ENCODE peak calls at places on chromosomes 5 and 9, in four cellular contexts. W, G, D and N are unnamed samples.

GRCh38 chr5:148003226-148003625 is 60.6 kb upstream of the SPINK5 start:
- DNase-seq in W (no peak), G (no peak), D (no peak), N (no peak)

GRCh38 chr5:72283358-72283757 is 36.7 kb downstream of the MRPS27 start:
- DNase-seq in W (no peak), G (no peak), D (no peak), N (no peak)

GRCh38 chr9:134483361-134484184 is 157.3 kb downstream of the RXRA start:
- DNase-seq in W (no peak), G (no peak), D (no peak), N (no peak)

GRCh38 chr5:150329038-150329437 is 26.3 kb upstream of the ARSI start:
- DNase-seq in W (no peak), G (no peak), D (no peak), N (no peak)

GRCh38 chr5:137752873-137753226 is 1.3 kb downstream of the HNRNPA0 start:
- DNase-seq in W (peak), G (peak), D (no peak), N (no peak)

GRCh38 chr5:14400085-14400484 is 181.5 kb upstream of the OTULINL start:
- DNase-seq in W (no peak), G (no peak), D (no peak), N (no peak)

GRCh38 chr5:106691701-106692100 is 979.0 kb downstream of the EFNA5 start:
- DNase-seq in W (no peak), G (no peak), D (no peak), N (no peak)

GRCh38 chr5:15290953-15291352 is 209.0 kb upstream of the FBXL7 start:
- DNase-seq in W (no peak), G (no peak), D (no peak), N (no peak)

GRCh38 chr9:111481885-111482636 is 2.1 kb downstream of the ECPAS start:
- DNase-seq in W (no peak), G (no peak), D (no peak), N (no peak)

GRCh38 chr9:86766912-86767311 is 180.4 kb downstream of the GAS1 start:
- DNase-seq in W (no peak), G (no peak), D (peak), N (peak)

GRCh38 chr5:57171818-57172465 is 1.9 kb upstream of the GPBP1 start:
- DNase-seq in W (no peak), G (no peak), D (no peak), N (no peak)

GRCh38 chr9:122695696-122696095 is 20.8 kb downstream of the OR1L3 start:
- DNase-seq in W (no peak), G (no peak), D (peak), N (no peak)

GRCh38 chr5:168471785-168472184 is 14.5 kb upstream of the RARS1 start:
- DNase-seq in W (no peak), G (no peak), D (no peak), N (no peak)

GRCh38 chr5:57499262-57500050 is 16.8 kb upstream of the ACTBL2 start:
- DNase-seq in W (no peak), G (no peak), D (peak), N (no peak)

GRCh38 chr5:105619725-105620124 is 2051.0 kb downstream of the EFNA5 start:
- DNase-seq in W (no peak), G (no peak), D (no peak), N (no peak)

GRCh38 chr9:130160862-130161470 is 11.2 kb upstream of the NCS1 start:
- DNase-seq in W (no peak), G (no peak), D (no peak), N (no peak)

GRCh38 chr9:123820139-123820538 is 109.8 kb downstream of the DENND1A start:
- DNase-seq in W (no peak), G (no peak), D (no peak), N (no peak)

GRCh38 chr9:112034216-112034611 is 137.6 kb downstream of the UGCG start:
- DNase-seq in W (no peak), G (no peak), D (no peak), N (no peak)

GRCh38 chr5:36667826-36668225 is 61.4 kb downstream of the SLC1A3 start:
- DNase-seq in W (no peak), G (no peak), D (no peak), N (no peak)

GRCh38 chr5:58016329-58016728 is 443.6 kb downstream of the PLK2 start:
- DNase-seq in W (no peak), G (no peak), D (no peak), N (no peak)

GRCh38 chr5:112012112-112012511 is 255.1 kb upstream of the NREP start:
- DNase-seq in W (no peak), G (no peak), D (no peak), N (no peak)

GRCh38 chr5:104412649-104413240 is 850.2 kb upstream of the NUDT12 start:
- DNase-seq in W (no peak), G (no peak), D (peak), N (no peak)

GRCh38 chr9:94865599-94866456 is 139.3 kb downstream of the AOPEP start:
- DNase-seq in W (no peak), G (no peak), D (no peak), N (peak)

GRCh38 chr5:120241400-120241799 is 222.7 kb upstream of the PRR16 start:
- DNase-seq in W (no peak), G (no peak), D (no peak), N (no peak)

GRCh38 chr5:11906495-11906894 is 2.2 kb upstream of the CTNND2 start:
- DNase-seq in W (no peak), G (no peak), D (no peak), N (no peak)

GRCh38 chr9:124721109-124721850 is 49.8 kb downstream of the NR6A1 start:
- DNase-seq in W (no peak), G (no peak), D (no peak), N (no peak)

GRCh38 chr5:67012241-67012640 is 184.4 kb downstream of the CD180 start:
- DNase-seq in W (no peak), G (no peak), D (no peak), N (no peak)

GRCh38 chr9:68492801-68493200 is 47.9 kb downstream of the TMEM252 start:
- DNase-seq in W (no peak), G (no peak), D (no peak), N (no peak)

GRCh38 chr9:133763272-133764183 is 25.4 kb upstream of the SARDH start:
- DNase-seq in W (peak), G (no peak), D (peak), N (peak)

GRCh38 chr5:81895312-81895711 is 76.5 kb upstream of the ATG10 start:
- DNase-seq in W (no peak), G (no peak), D (no peak), N (no peak)

GRCh38 chr5:82259172-82259800 is 18.9 kb downstream of the RPS23 start:
- DNase-seq in W (no peak), G (no peak), D (no peak), N (no peak)

GRCh38 chr5:174245506-174245905 is 200.0 kb downstream of the NSG2 start:
- DNase-seq in W (no peak), G (no peak), D (no peak), N (no peak)

GRCh38 chr5:107671742-107672211 is 1.0 kb upstream of the EFNA5 start:
- DNase-seq in W (no peak), G (no peak), D (peak), N (peak)